ENCODE peak calls at places on chromosomes 13 and 19, in ten cellular contexts. T is uterus, F is endothelial cell of umbilical vein, Q is suprapubic skin, L is right lobe of liver, O is K562, N is A549, V is lower leg skin, M is IMR-90, K is ovary. E is an unnamed sample.

GRCh38 chr13:102948006-102948405 is 102.2 kb downstream of the ERCC5 start:
- DNase-seq in F (no peak), Q (no peak), O (no peak), L (no peak), K (no peak), M (no peak), N (no peak), V (no peak), T (no peak), E (no peak)

GRCh38 chr13:59112375-59112774 is 1051.4 kb downstream of the DIAPH3 start:
- DNase-seq in Q (no peak), T (no peak), O (no peak), M (peak; percentile 99), K (no peak), F (peak; percentile 71), L (no peak), N (peak; percentile 1), V (no peak), E (no peak)

GRCh38 chr13:21175656-21176194 is 627 bp downstream of the SKA3 start:
- DNase-seq in L (no peak), Q (no peak), K (no peak), N (no peak), O (no peak), T (no peak), V (no peak), M (peak; percentile 28), F (no peak), E (no peak)

GRCh38 chr13:76759877-76760276 is 126.3 kb downstream of the KCTD12 start:
- DNase-seq in O (no peak), T (no peak), K (no peak), F (no peak), M (peak; percentile 18), L (no peak), N (no peak), Q (no peak), V (no peak), E (peak; percentile 19)

GRCh38 chr13:105908581-105908980 is 626.9 kb downstream of the EFNB2 start:
- DNase-seq in N (no peak), F (no peak), K (no peak), T (no peak), L (no peak), O (no peak), V (no peak), M (no peak), Q (no peak), E (no peak)

GRCh38 chr19:42091300-42092266 is 15.6 kb downstream of the ZNF574 start:
- DNase-seq in M (peak; percentile 64), N (peak; percentile 66), K (no peak), L (no peak), T (peak; percentile 48), O (no peak), V (no peak), Q (no peak), F (peak; percentile 67), E (no peak)

GRCh38 chr13:34011552-34012085 is 193.7 kb downstream of the RFC3 start:
- DNase-seq in T (no peak), K (no peak), F (no peak), O (no peak), V (no peak), N (peak; percentile 47), M (no peak), Q (no peak), L (no peak), E (no peak)

GRCh38 chr13:73141292-73141771 is 82.5 kb downstream of the KLF5 start:
- DNase-seq in L (no peak), T (no peak), Q (no peak), N (no peak), V (no peak), M (peak; percentile 15), F (peak; percentile 42), O (no peak), K (no peak), E (no peak)

GRCh38 chr19:32208060-32208459 is 137.3 kb upstream of the ZNF507 start:
- DNase-seq in K (no peak), L (no peak), F (no peak), N (no peak), O (no peak), T (no peak), V (no peak), Q (no peak), M (no peak), E (no peak)

GRCh38 chr13:62113145-62113544 is 697.5 kb upstream of the PCDH20 start:
- DNase-seq in O (no peak), K (no peak), L (no peak), M (no peak), T (no peak), Q (no peak), F (no peak), V (no peak), N (no peak), E (no peak)

GRCh38 chr13:57557979-57558529 is 73.5 kb upstream of the PCDH17 start:
- DNase-seq in L (no peak), N (peak; percentile 1), O (no peak), Q (no peak), F (peak; percentile 54), K (no peak), V (no peak), M (no peak), T (no peak), E (no peak)

GRCh38 chr13:38875186-38875875 is 115.3 kb downstream of the STOML3 start:
- DNase-seq in Q (no peak), V (no peak), K (no peak), M (no peak), T (no peak), O (no peak), N (no peak), F (no peak), L (no peak), E (no peak)

GRCh38 chr19:18046066-18046718 is 38.2 kb downstream of the ARRDC2 start:
- DNase-seq in F (no peak), L (peak; percentile 79), N (peak; percentile 54), O (no peak), M (peak; percentile 82), Q (no peak), V (no peak), T (peak; percentile 24), K (no peak), E (no peak)

GRCh38 chr19:18049390-18049789 is 37.3 kb downstream of the IL12RB1 start:
- DNase-seq in M (peak; percentile 25), Q (peak; percentile 89), L (peak; percentile 98), N (no peak), F (peak; percentile 29), V (peak; percentile 95), K (peak; percentile 47), T (peak; percentile 82), O (no peak), E (peak; percentile 91)

GRCh38 chr19:18041054-18041453 is 33.1 kb downstream of the ARRDC2 start:
- DNase-seq in Q (no peak), N (no peak), M (no peak), T (no peak), L (no peak), O (no peak), V (no peak), K (no peak), F (no peak), E (no peak)

GRCh38 chr19:18045307-18046013 is 37.5 kb downstream of the ARRDC2 start:
- DNase-seq in V (no peak), F (no peak), L (no peak), M (no peak), N (no peak), T (no peak), K (no peak), Q (no peak), O (no peak), E (no peak)

DNA sequence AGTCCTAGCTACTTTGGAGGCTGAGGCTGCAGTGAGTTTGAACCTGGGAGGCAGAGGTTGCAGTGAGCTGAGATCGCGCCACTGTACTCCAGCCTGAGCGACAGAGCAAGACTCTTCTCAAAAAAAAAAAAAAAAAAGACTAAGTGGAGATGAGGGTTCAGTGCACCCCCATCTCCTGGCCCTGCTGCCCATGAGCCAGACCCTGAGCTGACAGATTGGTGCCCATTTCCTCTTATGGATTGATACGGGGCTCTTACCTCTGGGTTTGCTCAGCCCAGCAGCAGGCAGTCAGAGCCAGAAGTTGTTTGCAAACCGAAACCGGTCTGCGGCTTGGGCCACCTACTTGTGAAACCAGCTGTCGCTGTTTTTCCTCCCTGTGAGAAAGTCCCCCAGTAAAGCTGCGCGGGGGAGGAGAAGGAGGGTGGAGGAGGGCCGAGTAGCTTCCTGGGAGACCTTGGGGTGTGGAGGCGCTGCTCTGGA is 36.9 kb downstream of the ARRDC2 start:
- DNase-seq in L (peak; percentile 86), V (peak; percentile 93), N (peak; percentile 27), Q (peak; percentile 89), T (peak; percentile 49), F (no peak), O (peak; percentile 57), M (peak; percentile 76), K (peak; percentile 33), E (peak; percentile 74)
- TF ChIP-seq POLR2A in L (peak; percentile 34), V (no peak), N (no peak), Q (no peak), T (no peak), F (no peak), O (no peak), M (no peak), K (no peak), E (no peak)

DNA sequence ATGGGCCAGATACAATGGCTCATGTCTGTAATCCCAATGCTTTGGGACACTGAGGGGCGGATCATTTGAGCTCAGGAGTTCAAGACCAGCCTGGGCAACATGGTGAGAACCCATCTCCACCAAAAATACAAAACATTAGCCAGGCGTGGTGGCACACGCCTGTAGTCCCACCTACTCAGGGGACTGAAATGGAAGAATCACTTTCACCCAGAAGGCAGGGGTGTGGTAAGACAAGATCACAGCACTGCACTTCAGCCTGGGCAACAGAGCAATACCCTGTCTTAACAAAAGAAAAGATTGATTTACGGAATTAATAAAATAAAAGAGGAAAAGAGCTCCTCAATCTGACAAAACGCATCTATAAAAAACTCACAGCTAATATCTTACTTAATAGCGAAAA is 22.7 kb downstream of the USP12 start:
- DNase-seq in F (no peak), Q (no peak), T (no peak), N (no peak), O (no peak), V (no peak), M (no peak), K (no peak), L (no peak), E (no peak)
- H3K4me3 ChIP-seq in F (no peak overlapping the region), Q (no peak overlapping the region), T (no peak overlapping the region), N (no peak overlapping the region), O (no peak overlapping the region), V (no peak overlapping the region), M (no peak overlapping the region), K (no peak overlapping the region), L (no peak overlapping the region), E (no peak overlapping the region)

GRCh38 chr13:27270594-27271520 is at the start of gene RASL11A:
- DNase-seq in M (peak; percentile 87), O (peak; percentile 82), T (peak; percentile 86), V (peak; percentile 96), K (peak; percentile 87), L (peak; percentile 91), Q (peak; percentile 92), F (peak; percentile 87), N (peak; percentile 80), E (peak; percentile 87)
- TF ChIP-seq POLR2A in M (peak; percentile 97), O (no peak), T (peak; percentile 91), V (no peak), K (peak; percentile 74), L (peak; percentile 99), Q (peak; percentile 91), F (peak; percentile 75), N (peak; percentile 84), E (no peak)

DNA sequence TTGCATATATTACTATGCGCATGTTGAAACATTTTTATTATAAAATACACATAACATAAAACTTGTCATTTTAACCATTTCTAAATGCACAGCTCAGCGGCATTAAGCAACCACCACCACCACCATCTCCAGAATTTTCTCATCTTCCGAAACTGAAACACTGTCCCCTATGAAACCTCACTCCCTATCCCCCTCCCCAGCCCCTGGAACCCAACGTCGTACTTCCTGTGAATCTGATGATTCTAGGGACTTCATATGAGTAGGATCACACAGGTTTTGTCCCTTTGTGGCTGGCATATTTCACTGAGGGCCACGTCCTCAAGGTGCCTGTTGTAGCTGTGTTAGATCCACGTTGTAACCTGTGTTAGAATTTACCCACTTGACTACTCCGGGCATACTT is 716 bp upstream of the MAP2K2 start:
- DNase-seq in V (no peak), O (no peak), N (no peak), Q (no peak), K (no peak), F (no peak), T (no peak), M (no peak), L (no peak), E (no peak)
- H3K4me3 ChIP-seq in V (no peak overlapping the region), O (peak overlapping the region; percentile 91), N (peak overlapping the region; percentile 89), Q (peak overlapping the region; percentile 79), K (peak overlapping the region; percentile 99), F (peak overlapping the region; percentile 38), T (peak overlapping the region; percentile 98), M (no peak overlapping the region), L (peak overlapping the region; percentile 73), E (peak overlapping the region; percentile 78)

E was measured in testis.